ENCODE peak calls at places on chromosomes 11 and 22, in five cellular contexts. Q, A, B, E and C are unnamed samples.

GRCh38 chr11:66624450-66624849 is 8.0 kb downstream of the RBM14 start:
- DNase-seq in Q (no peak), A (no peak), B (no peak), E (no peak), C (no peak)

GRCh38 chr11:44726278-44727113 is at the start of gene TSPAN18:
- DNase-seq in Q (peak; percentile 65), A (no peak), B (peak; percentile 32), E (no peak), C (peak; percentile 29)

GRCh38 chr22:26168199-26168915 is 905 bp upstream of the SEZ6L start:
- DNase-seq in Q (no peak), A (no peak), B (no peak), E (no peak), C (no peak)

GRCh38 chr22:20239063-20239950 is 28.8 kb downstream of the RTN4R start:
- DNase-seq in Q (no peak), A (no peak), B (peak; percentile 40), E (no peak), C (peak; percentile 18)

GRCh38 chr11:118633979-118634378 is 26.6 kb downstream of the PHLDB1 start:
- DNase-seq in Q (no peak), A (no peak), B (peak; percentile 81), E (no peak), C (peak; percentile 14)

GRCh38 chr11:46238078-46238966 is 39.1 kb upstream of the CREB3L1 start:
- DNase-seq in Q (peak; percentile 78), A (no peak), B (peak; percentile 87), E (peak; percentile 82), C (peak; percentile 81)

GRCh38 chr11:18394928-18395734 is 768 bp downstream of the LDHA start:
- DNase-seq in Q (no peak), A (no peak), B (peak; percentile 37), E (no peak), C (peak; percentile 37)

GRCh38 chr11:116278076-116278475 is 494.7 kb downstream of the BUD13 start:
- DNase-seq in Q (no peak), A (no peak), B (no peak), E (no peak), C (no peak)

GRCh38 chr22:22242488-22242887 is 2.1 kb upstream of the VPREB1 start:
- DNase-seq in Q (no peak), A (no peak), B (no peak), E (peak; percentile 10), C (no peak)

GRCh38 chr11:12196335-12196734 is 85.9 kb downstream of the MICAL2 start:
- DNase-seq in Q (no peak), A (no peak), B (no peak), E (peak; percentile 11), C (no peak)

GRCh38 chr11:62999649-63000048 is 14.9 kb upstream of the SLC22A6 start:
- DNase-seq in Q (no peak), A (no peak), B (no peak), E (no peak), C (no peak)

GRCh38 chr22:26391623-26392022 is 37.4 kb upstream of the ASPHD2 start:
- DNase-seq in Q (no peak), A (no peak), B (no peak), E (no peak), C (no peak)

GRCh38 chr11:124717786-124718634 is 21.7 kb upstream of the NRGN start:
- DNase-seq in Q (no peak), A (no peak), B (peak; percentile 50), E (peak; percentile 77), C (peak; percentile 37)

GRCh38 chr22:17104336-17104935 is 16.7 kb downstream of the TMEM121B start:
- DNase-seq in Q (no peak), A (no peak), B (no peak), E (peak; percentile 53), C (no peak)

GRCh38 chr22:36036167-36036624 is 7.6 kb upstream of the RBFOX2 start:
- DNase-seq in Q (no peak), A (no peak), B (no peak), E (no peak), C (no peak)

GRCh38 chr11:2507212-2507901 is 62.5 kb downstream of the KCNQ1 start:
- DNase-seq in Q (peak; percentile 30), A (no peak), B (no peak), E (peak; percentile 56), C (no peak)

DNA sequence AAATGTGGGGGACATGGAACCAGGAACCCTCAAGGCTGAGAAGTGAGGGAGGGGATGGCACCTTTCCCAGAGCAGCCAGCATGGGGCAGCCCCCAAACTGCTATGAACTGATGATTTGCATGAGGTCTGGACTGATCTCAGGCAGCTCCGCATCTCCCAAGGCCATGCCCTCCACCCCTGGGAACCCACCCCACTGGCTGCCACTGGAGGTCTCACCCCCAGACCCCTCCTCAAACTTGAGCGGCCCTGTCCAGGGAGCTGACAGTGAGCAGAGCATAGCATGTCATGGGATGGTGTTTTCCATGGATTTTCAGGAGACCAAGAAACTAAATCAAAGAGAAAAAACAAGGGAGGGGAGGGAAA is 46.8 kb downstream of the NRXN2 start:
- DNase-seq in Q (no peak), A (no peak), B (no peak), E (no peak), C (no peak)
- H3K4me3 ChIP-seq in Q (no peak overlapping the region), A (no peak overlapping the region), B (no peak overlapping the region), E (no peak overlapping the region), C (no peak overlapping the region)

GRCh38 chr11:68868221-68868620 is 26.5 kb upstream of the CPT1A start:
- DNase-seq in Q (no peak), A (no peak), B (no peak), E (no peak), C (no peak)

GRCh38 chr11:68872216-68873003 is 30.7 kb upstream of the CPT1A start:
- DNase-seq in Q (no peak), A (no peak), B (peak; percentile 40), E (no peak), C (peak; percentile 55)

GRCh38 chr11:68865241-68865640 is 23.5 kb upstream of the CPT1A start:
- DNase-seq in Q (no peak), A (no peak), B (no peak), E (no peak), C (no peak)

GRCh38 chr11:68867067-68867466 is 25.4 kb upstream of the CPT1A start:
- DNase-seq in Q (no peak), A (no peak), B (no peak), E (no peak), C (no peak)

DNA sequence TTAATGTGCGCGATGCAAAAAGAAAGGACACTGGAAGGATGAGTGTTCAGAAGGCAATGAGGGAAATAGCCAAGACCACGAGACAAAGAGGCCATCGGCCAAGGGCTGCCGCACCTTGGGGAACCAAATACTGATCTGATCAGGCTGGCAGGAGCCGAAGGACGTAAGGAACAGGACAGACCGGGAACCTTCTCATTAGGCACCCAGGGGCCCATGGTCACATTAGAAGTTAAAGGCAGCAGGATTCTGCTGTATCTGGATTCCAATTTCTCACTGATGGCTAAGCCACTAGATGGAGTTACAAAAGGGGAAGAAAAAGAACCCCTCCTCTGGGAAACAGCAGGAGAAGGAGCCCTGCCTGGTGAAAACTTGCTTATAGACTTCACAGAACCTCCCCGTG is 28.8 kb upstream of the CPT1A start:
- DNase-seq in Q (no peak), A (no peak), B (peak; percentile 30), E (no peak), C (no peak)
- H3K4me1 ChIP-seq in Q (no peaks in the 10 kb centered on the region), A (peaks cover 12% of the 10 kb centered on the region), B (no peaks in the 10 kb centered on the region), E (peaks cover 28% of the 10 kb centered on the region), C (no peaks in the 10 kb centered on the region)

DNA sequence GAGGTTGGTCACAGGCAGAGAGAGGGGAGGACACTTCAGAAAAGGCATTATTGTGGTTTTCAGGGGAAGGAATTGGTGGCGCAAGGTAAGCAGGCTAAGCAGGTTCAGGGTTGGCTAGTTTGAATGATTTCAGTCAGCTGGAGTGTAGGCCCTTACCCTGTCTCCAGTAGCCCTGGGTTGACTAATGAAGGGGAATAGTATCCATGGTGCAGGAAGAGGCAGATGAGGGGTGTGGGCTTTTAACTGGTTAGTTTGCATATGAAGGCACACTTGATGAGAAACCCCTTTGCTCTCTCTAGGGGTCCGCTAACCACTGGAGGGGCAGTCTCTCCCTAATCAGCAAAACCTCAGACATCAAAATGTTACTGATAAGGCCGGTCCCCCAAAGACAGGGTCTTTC is 249.7 kb downstream of the AASDHPPT start:
- DNase-seq in Q (no peak), A (no peak), B (no peak), E (no peak), C (no peak)
- H3K4me3 ChIP-seq in Q (no peak overlapping the region), A (no peak overlapping the region), B (no peak overlapping the region), E (no peak overlapping the region), C (no peak overlapping the region)

DNA sequence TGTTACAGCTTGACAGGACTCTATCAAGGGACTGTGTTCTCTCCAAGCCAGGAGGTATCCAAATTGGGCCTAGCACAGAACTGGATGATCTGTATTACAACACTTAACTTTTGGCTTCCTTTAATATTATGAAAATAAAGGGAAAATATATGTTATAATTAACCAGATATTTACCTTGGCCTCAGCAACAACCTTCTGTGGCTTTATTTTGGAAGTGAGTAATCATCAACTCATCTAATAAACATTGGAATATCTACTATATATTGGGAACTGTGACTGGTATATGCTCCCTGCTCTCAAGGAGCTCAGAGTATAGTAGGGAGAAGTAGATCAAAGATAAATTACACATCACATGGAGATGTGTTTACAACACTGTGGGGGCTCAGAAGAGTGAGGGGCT is 352.2 kb downstream of the METTL15 start:
- DNase-seq in Q (no peak), A (no peak), B (no peak), E (no peak), C (no peak)
- H3K4me1 ChIP-seq in Q (no peaks in the 10 kb centered on the region), A (no peaks in the 10 kb centered on the region), B (peaks cover 20% of the 10 kb centered on the region), E (no peaks in the 10 kb centered on the region), C (peaks cover 32% of the 10 kb centered on the region)

DNA sequence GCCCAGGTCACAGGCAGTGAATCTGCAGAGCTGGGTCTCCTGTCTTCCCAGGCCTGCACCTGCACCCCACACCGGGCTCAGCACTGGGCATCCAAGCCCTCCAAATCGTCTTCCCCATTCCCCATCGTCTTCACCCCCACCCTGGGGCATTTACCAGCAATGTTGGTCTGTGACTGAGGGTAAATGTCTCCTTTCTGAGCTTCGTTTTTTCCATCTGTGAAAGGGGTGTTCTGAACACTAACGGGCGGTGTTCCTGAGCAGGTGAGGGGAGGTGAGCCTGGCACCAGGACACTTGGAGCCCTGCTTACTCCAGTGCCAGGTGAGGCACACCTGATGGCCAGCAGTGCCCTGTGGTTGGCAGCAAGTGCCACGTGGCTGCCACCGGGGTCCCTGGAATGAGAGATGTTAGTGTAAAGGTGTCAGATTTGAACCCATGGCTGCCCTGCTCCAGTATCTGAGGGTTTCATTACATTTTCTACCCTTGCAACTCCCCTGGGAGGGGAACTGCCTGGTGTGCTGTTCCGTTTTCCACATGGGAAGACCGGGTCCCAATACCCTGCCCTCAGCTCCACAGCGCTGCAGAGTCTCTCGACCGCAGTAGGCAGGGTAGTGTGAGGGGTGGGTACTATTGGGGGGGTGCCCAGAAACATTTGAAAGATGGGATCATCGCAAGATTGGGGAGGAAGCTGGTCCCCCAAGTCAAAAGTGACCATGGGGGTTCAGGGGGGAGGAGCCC is 1.9 kb downstream of the CDC42EP1 start:
- DNase-seq in Q (peak; percentile 74), A (no peak), B (no peak), E (no peak), C (no peak)
- H3K4me3 ChIP-seq in Q (peak overlapping the region; percentile 87), A (peak overlapping the region; percentile 77), B (peak overlapping the region; percentile 90), E (peak overlapping the region; percentile 85), C (peak overlapping the region; percentile 97)

GRCh38 chr22:42648017-42648367 is 1.2 kb downstream of the CYB5R3 start:
- DNase-seq in Q (no peak), A (no peak), B (no peak), E (no peak), C (no peak)

GRCh38 chr22:42646569-42647525 is 2.3 kb downstream of the CYB5R3 start:
- DNase-seq in Q (peak; percentile 89), A (no peak), B (peak; percentile 67), E (peak; percentile 88), C (no peak)

GRCh38 chr22:42644422-42645340 is 4.3 kb upstream of the ATP5MGL start:
- DNase-seq in Q (peak; percentile 79), A (no peak), B (peak; percentile 73), E (peak; percentile 88), C (no peak)

GRCh38 chr22:42645341-42645937 is 3.8 kb downstream of the CYB5R3 start:
- DNase-seq in Q (no peak), A (no peak), B (peak; percentile 77), E (no peak), C (no peak)

GRCh38 chr22:42645938-42646568 is 3.1 kb downstream of the CYB5R3 start:
- DNase-seq in Q (peak; percentile 79), A (no peak), B (peak; percentile 31), E (no peak), C (no peak)
- H3K4me1 ChIP-seq in Q (peaks cover 33% of the 10 kb centered on the region), A (no peaks in the 10 kb centered on the region), B (peaks cover 37% of the 10 kb centered on the region), E (peaks cover 68% of the 10 kb centered on the region), C (peaks cover 77% of the 10 kb centered on the region)